ENCODE peak calls at places on chromosomes 12 and 14, in eight cellular contexts. One of them, this sample, is unnamed.

GRCh38 chr14:50399251-50400032 is 2.8 kb upstream of the CDKL1 start:
- DNase-seq in transverse colon: peak
- DNase-seq in tibial nerve: no peak
- DNase-seq in GM12891: no peak
- DNase-seq in body of pancreas: peak
- DNase-seq in esophagus squamous epithelium: no peak
- DNase-seq in uterus: peak
- DNase-seq in IMR-90: peak
- DNase-seq in this sample: no peak

GRCh38 chr14:51996148-51996746 is 6.9 kb downstream of the RTRAF start:
- DNase-seq in transverse colon: no peak
- DNase-seq in tibial nerve: no peak
- DNase-seq in GM12891: no peak
- DNase-seq in body of pancreas: no peak
- DNase-seq in esophagus squamous epithelium: no peak
- DNase-seq in uterus: no peak
- DNase-seq in IMR-90: peak
- DNase-seq in this sample: no peak

GRCh38 chr14:29846339-29847129 is 81.1 kb downstream of the PRKD1 start:
- DNase-seq in transverse colon: no peak
- DNase-seq in tibial nerve: no peak
- DNase-seq in GM12891: no peak
- DNase-seq in body of pancreas: peak
- DNase-seq in esophagus squamous epithelium: no peak
- DNase-seq in uterus: no peak
- DNase-seq in IMR-90: peak
- DNase-seq in this sample: no peak

GRCh38 chr12:96989916-96990315 is 82.9 kb downstream of the NEDD1 start:
- DNase-seq in transverse colon: no peak
- DNase-seq in tibial nerve: no peak
- DNase-seq in GM12891: no peak
- DNase-seq in body of pancreas: peak
- DNase-seq in esophagus squamous epithelium: no peak
- DNase-seq in uterus: no peak
- DNase-seq in IMR-90: no peak
- DNase-seq in this sample: no peak

GRCh38 chr14:54487771-54488170 is 1.0 kb downstream of the GMFB start:
- DNase-seq in transverse colon: no peak
- DNase-seq in tibial nerve: no peak
- DNase-seq in GM12891: no peak
- DNase-seq in body of pancreas: no peak
- DNase-seq in esophagus squamous epithelium: no peak
- DNase-seq in uterus: no peak
- DNase-seq in IMR-90: peak
- DNase-seq in this sample: peak

GRCh38 chr12:80531646-80532045 is 87.6 kb downstream of the PTPRQ start:
- DNase-seq in transverse colon: no peak
- DNase-seq in tibial nerve: no peak
- DNase-seq in GM12891: no peak
- DNase-seq in body of pancreas: no peak
- DNase-seq in esophagus squamous epithelium: no peak
- DNase-seq in uterus: no peak
- DNase-seq in IMR-90: no peak
- DNase-seq in this sample: no peak

GRCh38 chr12:66014818-66015217 is 115.7 kb downstream of the LLPH start:
- DNase-seq in transverse colon: no peak
- DNase-seq in tibial nerve: no peak
- DNase-seq in GM12891: no peak
- DNase-seq in body of pancreas: no peak
- DNase-seq in esophagus squamous epithelium: no peak
- DNase-seq in uterus: no peak
- DNase-seq in IMR-90: peak
- DNase-seq in this sample: no peak

GRCh38 chr12:104957388-104958008 is 592 bp downstream of the SLC41A2 start:
- DNase-seq in transverse colon: peak
- DNase-seq in tibial nerve: no peak
- DNase-seq in GM12891: peak
- DNase-seq in body of pancreas: no peak
- DNase-seq in esophagus squamous epithelium: no peak
- DNase-seq in uterus: no peak
- DNase-seq in IMR-90: no peak
- DNase-seq in this sample: no peak

GRCh38 chr12:96445743-96446655 is 43.4 kb upstream of the CFAP54 start:
- DNase-seq in transverse colon: peak
- DNase-seq in tibial nerve: no peak
- DNase-seq in GM12891: peak
- DNase-seq in body of pancreas: no peak
- DNase-seq in esophagus squamous epithelium: no peak
- DNase-seq in uterus: no peak
- DNase-seq in IMR-90: peak
- DNase-seq in this sample: peak

DNA sequence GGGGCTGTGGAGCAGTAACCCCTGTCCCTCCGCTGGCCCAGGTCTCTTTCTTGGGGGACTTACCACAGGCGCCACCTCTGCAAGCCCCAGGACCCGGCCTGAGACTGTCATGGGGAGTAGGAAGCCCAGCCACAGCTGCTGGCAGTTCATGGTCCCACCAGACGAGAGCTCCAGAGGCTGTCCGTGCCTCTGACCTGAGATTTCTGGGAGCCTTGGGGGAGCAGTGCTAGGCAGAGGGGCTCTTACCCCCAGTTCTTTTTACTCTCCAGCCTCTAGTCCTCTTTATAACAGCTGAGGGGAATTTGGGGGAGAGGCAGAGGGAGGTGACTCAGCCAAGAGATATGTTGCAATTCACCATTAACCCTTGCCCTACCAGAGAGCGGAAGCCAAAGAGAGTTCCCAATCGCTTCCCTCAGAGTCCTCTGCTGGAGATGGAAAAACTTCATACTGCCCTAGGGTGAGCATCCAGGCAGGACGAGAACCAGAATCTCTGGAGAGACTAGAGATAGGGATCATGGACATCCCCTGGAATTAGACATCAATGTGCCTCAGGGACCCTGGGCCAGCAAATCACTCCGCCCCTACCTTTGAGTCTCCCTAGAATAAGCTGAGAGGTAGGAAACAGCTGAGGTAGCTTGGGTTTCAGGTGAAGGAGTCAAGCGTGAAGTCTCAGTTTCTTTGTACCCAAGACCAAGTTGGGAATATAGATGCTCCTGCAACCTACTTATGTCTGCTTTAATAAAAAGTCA is at the start of gene MMP19:
- DNase-seq in transverse colon: no peak
- DNase-seq in tibial nerve: no peak
- DNase-seq in GM12891: no peak
- DNase-seq in body of pancreas: no peak
- DNase-seq in esophagus squamous epithelium: no peak
- DNase-seq in uterus: peak
- DNase-seq in IMR-90: peak
- DNase-seq in this sample: no peak
- TF ChIP-seq POLR2A in transverse colon: peak
- TF ChIP-seq POLR2A in tibial nerve: no peak
- TF ChIP-seq POLR2A in GM12891: no peak
- TF ChIP-seq POLR2A in body of pancreas: no peak
- TF ChIP-seq POLR2A in esophagus squamous epithelium: peak
- TF ChIP-seq POLR2A in uterus: peak
- TF ChIP-seq POLR2A in IMR-90: peak
- TF ChIP-seq POLR2A in this sample: peak

DNA sequence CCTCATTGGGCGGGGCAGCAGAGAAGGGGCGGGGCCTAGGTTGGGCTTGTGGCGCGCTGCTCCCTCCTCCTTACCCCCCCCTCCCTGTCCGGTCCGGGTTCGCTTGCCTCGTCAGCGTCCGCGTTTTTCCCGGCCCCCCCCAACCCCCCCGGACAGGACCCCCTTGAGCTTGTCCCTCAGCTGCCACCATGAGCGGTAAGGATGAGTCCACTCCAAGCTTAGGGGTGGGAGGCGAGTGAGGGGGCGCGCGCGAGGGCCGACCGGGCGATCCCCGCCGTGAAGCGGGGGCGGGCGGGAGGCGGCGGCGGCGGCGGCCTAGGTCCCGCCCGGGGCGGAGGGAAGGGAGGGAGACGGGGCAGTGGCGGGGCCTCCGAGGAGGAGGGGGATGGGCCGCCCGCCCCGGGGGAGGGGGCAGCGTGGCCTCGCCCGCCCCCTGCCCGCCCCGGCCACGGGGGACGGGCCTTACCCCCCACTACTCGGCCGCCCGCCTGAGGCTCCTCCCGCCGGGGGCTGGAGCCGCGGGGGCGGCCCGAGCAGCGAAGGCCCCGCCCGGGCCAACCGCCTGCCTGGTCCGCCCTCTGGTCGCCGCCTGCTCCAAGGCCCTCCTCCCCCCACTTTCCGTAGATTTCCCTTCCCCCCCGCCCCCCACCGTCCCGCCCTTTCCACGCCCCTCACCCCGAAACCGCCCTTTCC is at the start of gene SP1:
- DNase-seq in transverse colon: peak
- DNase-seq in tibial nerve: peak
- DNase-seq in GM12891: peak
- DNase-seq in body of pancreas: peak
- DNase-seq in esophagus squamous epithelium: peak
- DNase-seq in uterus: peak
- DNase-seq in IMR-90: peak
- DNase-seq in this sample: peak
- TF ChIP-seq POLR2A in transverse colon: peak
- TF ChIP-seq POLR2A in tibial nerve: peak
- TF ChIP-seq POLR2A in GM12891: no peak
- TF ChIP-seq POLR2A in body of pancreas: no peak
- TF ChIP-seq POLR2A in esophagus squamous epithelium: peak
- TF ChIP-seq POLR2A in uterus: no peak
- TF ChIP-seq POLR2A in IMR-90: peak
- TF ChIP-seq POLR2A in this sample: peak

GRCh38 chr14:70822706-70823185 is 13.4 kb upstream of the MAP3K9 start:
- DNase-seq in transverse colon: peak
- DNase-seq in tibial nerve: no peak
- DNase-seq in GM12891: no peak
- DNase-seq in body of pancreas: peak
- DNase-seq in esophagus squamous epithelium: no peak
- DNase-seq in uterus: peak
- DNase-seq in IMR-90: peak
- DNase-seq in this sample: no peak
- TF ChIP-seq POLR2A in transverse colon: no peak
- TF ChIP-seq POLR2A in tibial nerve: no peak
- TF ChIP-seq POLR2A in GM12891: no peak
- TF ChIP-seq POLR2A in body of pancreas: no peak
- TF ChIP-seq POLR2A in esophagus squamous epithelium: no peak
- TF ChIP-seq POLR2A in uterus: no peak
- TF ChIP-seq POLR2A in IMR-90: no peak
- TF ChIP-seq POLR2A in this sample: no peak

DNA sequence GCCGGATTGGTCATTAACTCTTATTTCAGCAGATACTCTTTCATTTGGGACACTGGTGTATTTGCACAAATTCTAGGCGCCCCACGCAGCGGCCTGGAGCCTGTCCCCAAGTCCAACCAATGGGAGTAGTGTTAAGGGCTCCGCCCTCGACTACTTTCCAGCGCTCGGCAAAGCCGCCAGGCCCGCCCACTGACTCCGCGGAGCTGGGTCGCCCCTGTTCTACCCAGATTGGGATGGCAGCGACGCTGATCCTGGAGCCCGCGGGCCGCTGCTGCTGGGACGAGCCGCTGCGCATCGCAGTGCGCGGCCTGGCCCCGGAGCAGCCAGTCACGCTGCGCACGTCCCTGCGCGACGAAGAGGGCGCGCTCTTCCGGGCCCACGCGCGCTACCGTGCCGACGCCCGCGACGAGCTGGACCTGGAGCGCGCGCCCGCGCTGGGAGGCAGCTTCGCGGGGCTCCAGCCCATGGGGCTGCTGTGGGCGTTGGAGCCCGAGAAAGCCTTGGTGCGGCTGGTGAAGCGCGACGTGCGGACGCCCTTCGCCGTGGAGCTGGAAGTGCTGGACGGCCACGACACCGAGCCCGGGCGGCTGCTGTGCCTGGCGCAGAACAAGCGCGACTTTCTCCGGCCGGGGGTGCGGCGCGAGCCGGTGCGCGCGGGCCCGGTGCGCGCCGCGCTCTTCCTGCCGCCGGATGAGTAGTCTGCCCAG is at the start of gene ACOT6:
- DNase-seq in transverse colon: peak
- DNase-seq in tibial nerve: peak
- DNase-seq in GM12891: peak
- DNase-seq in body of pancreas: peak
- DNase-seq in esophagus squamous epithelium: no peak
- DNase-seq in uterus: peak
- DNase-seq in IMR-90: peak
- DNase-seq in this sample: peak
- TF ChIP-seq POLR2A in transverse colon: peak
- TF ChIP-seq POLR2A in tibial nerve: peak
- TF ChIP-seq POLR2A in GM12891: no peak
- TF ChIP-seq POLR2A in body of pancreas: peak
- TF ChIP-seq POLR2A in esophagus squamous epithelium: peak
- TF ChIP-seq POLR2A in uterus: no peak
- TF ChIP-seq POLR2A in IMR-90: no peak
- TF ChIP-seq POLR2A in this sample: peak

DNA sequence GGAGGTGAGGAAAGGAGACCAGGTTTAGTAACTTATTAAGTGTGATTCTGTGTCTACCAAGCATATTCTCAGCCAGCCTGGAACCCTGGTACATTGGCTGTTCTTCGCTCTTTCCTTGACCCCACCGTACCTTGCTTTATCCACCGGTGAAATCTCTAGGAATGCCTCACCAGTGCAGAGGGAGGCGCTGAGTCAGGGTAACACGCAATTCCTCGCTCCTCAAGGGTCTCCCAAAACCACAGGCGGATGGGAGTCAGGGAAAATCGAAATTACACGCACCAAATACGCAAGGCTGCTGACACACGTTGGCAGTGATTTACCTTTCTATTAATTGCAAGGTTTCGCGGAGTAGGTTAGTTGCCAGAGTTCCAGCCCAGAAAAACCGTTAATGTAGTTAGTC is 848 bp downstream of the L3HYPDH start:
- DNase-seq in transverse colon: no peak
- DNase-seq in tibial nerve: no peak
- DNase-seq in GM12891: no peak
- DNase-seq in body of pancreas: peak
- DNase-seq in esophagus squamous epithelium: no peak
- DNase-seq in uterus: no peak
- DNase-seq in IMR-90: peak
- DNase-seq in this sample: no peak
- TF ChIP-seq POLR2A in transverse colon: no peak
- TF ChIP-seq POLR2A in tibial nerve: no peak
- TF ChIP-seq POLR2A in GM12891: no peak
- TF ChIP-seq POLR2A in body of pancreas: no peak
- TF ChIP-seq POLR2A in esophagus squamous epithelium: no peak
- TF ChIP-seq POLR2A in uterus: no peak
- TF ChIP-seq POLR2A in IMR-90: peak
- TF ChIP-seq POLR2A in this sample: no peak

DNA sequence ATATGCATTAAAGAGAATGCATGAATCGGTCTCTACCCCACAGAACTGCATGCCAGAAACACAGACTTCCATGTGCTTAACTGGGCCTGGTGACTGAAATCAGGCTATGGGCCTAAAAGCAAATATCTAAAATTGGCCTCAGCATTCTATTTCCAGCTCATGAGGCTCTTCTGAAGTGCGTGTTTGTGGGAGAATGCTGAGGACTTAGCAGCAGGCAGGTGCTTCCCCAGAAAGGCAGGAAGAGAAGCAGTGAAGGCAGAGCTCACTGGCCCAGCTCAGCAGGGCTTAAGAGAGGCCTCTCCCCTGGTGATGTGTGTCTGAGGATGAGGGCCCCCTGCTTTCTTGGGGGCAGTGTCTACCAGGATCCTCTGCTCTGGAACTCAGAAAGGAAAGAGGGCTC is 48.6 kb downstream of the ADGRD1 start:
- DNase-seq in transverse colon: no peak
- DNase-seq in tibial nerve: no peak
- DNase-seq in GM12891: peak
- DNase-seq in body of pancreas: no peak
- DNase-seq in esophagus squamous epithelium: no peak
- DNase-seq in uterus: no peak
- DNase-seq in IMR-90: no peak
- DNase-seq in this sample: no peak
- TF ChIP-seq POLR2A in transverse colon: no peak
- TF ChIP-seq POLR2A in tibial nerve: no peak
- TF ChIP-seq POLR2A in GM12891: peak
- TF ChIP-seq POLR2A in body of pancreas: no peak
- TF ChIP-seq POLR2A in esophagus squamous epithelium: no peak
- TF ChIP-seq POLR2A in uterus: no peak
- TF ChIP-seq POLR2A in IMR-90: no peak
- TF ChIP-seq POLR2A in this sample: no peak